ENCODE peak calls at places on chromosomes 7 and 10, in four cellular contexts. One of them, this sample, is unnamed.

GRCh38 chr10:129742742-129743550 is 221.1 kb downstream of the EBF3 start:
- DNase-seq in PC-9: no peak
- DNase-seq in H4: no peak
- DNase-seq in occipital lobe: no peak
- DNase-seq in this sample: no peak

GRCh38 chr10:91140995-91141549 is 79.4 kb upstream of the PCGF5 start:
- DNase-seq in PC-9: no peak
- DNase-seq in H4: no peak
- DNase-seq in occipital lobe: no peak
- DNase-seq in this sample: no peak

GRCh38 chr10:73814896-73815718 is 3.7 kb upstream of the NDST2 start:
- DNase-seq in PC-9: no peak
- DNase-seq in H4: no peak
- DNase-seq in occipital lobe: no peak
- DNase-seq in this sample: no peak

GRCh38 chr10:48254745-48255144 is 19.8 kb downstream of the FRMPD2 start:
- DNase-seq in PC-9: no peak
- DNase-seq in H4: no peak
- DNase-seq in occipital lobe: no peak
- DNase-seq in this sample: no peak

GRCh38 chr7:150442811-150443210 is 7.6 kb upstream of the GIMAP8 start:
- DNase-seq in PC-9: no peak
- DNase-seq in H4: no peak
- DNase-seq in occipital lobe: no peak
- DNase-seq in this sample: no peak

GRCh38 chr10:33114451-33114944 is 156.5 kb upstream of the ITGB1 start:
- DNase-seq in PC-9: peak
- DNase-seq in H4: no peak
- DNase-seq in occipital lobe: no peak
- DNase-seq in this sample: no peak

GRCh38 chr7:20577362-20578069 is 38.0 kb upstream of the ABCB5 start:
- DNase-seq in PC-9: no peak
- DNase-seq in H4: no peak
- DNase-seq in occipital lobe: no peak
- DNase-seq in this sample: no peak

GRCh38 chr7:123647106-123647730 is 8.4 kb upstream of the LMOD2 start:
- DNase-seq in PC-9: peak
- DNase-seq in H4: no peak
- DNase-seq in occipital lobe: no peak
- DNase-seq in this sample: no peak

GRCh38 chr7:90988996-90989765 is 275.1 kb upstream of the FZD1 start:
- DNase-seq in PC-9: no peak
- DNase-seq in H4: no peak
- DNase-seq in occipital lobe: no peak
- DNase-seq in this sample: no peak

GRCh38 chr10:70905071-70906021 is 17.0 kb upstream of the PCBD1 start:
- DNase-seq in PC-9: no peak
- DNase-seq in H4: no peak
- DNase-seq in occipital lobe: no peak
- DNase-seq in this sample: no peak